ENCODE peak calls at places on chromosome 13, in seven cellular contexts. T, M, H, F, X, L and N are unnamed samples. For H3K4me1, the result is how much of the 10 kb centered on the place peaks cover.

GRCh38 chr13:85503797-85504196 is 295.4 kb downstream of the SLITRK6 start:
- DNase-seq in T (no peak), M (no peak), H (no peak), F (no peak), X (no peak), L (peak), N (no peak)

GRCh38 chr13:41503386-41503785 is 46.0 kb downstream of the RGCC start:
- DNase-seq in T (no peak), M (peak), H (no peak), F (no peak), X (no peak), L (no peak), N (no peak)

GRCh38 chr13:113489549-113490495 is 689 bp downstream of the DCUN1D2 start:
- DNase-seq in T (peak), M (no peak), H (peak), F (peak), X (peak), L (no peak), N (peak)

GRCh38 chr13:85093808-85094207 is 705.4 kb downstream of the SLITRK6 start:
- DNase-seq in T (no peak), M (no peak), H (peak), F (peak), X (no peak), L (no peak), N (peak)

GRCh38 chr13:43331676-43332075 is 308.3 kb downstream of the DNAJC15 start:
- DNase-seq in T (no peak), M (no peak), H (no peak), F (no peak), X (no peak), L (peak), N (no peak)

GRCh38 chr13:90899411-90899810 is 448.1 kb upstream of the MIR17HG start:
- DNase-seq in T (no peak), M (no peak), H (no peak), F (no peak), X (no peak), L (no peak), N (no peak)

GRCh38 chr13:64551755-64552154 is 2678.4 kb downstream of the PCDH9 start:
- DNase-seq in T (no peak), M (no peak), H (peak), F (no peak), X (no peak), L (no peak), N (no peak)

GRCh38 chr13:30520571-30520970 is 54.8 kb upstream of the HMGB1 start:
- DNase-seq in T (no peak), M (no peak), H (no peak), F (no peak), X (no peak), L (no peak), N (no peak)

GRCh38 chr13:86559915-86560314 is 760.7 kb upstream of the SLITRK6 start:
- DNase-seq in T (no peak), M (no peak), H (no peak), F (peak), X (no peak), L (no peak), N (no peak)

GRCh38 chr13:98022210-98022609 is 68.7 kb downstream of the IPO5 start:
- DNase-seq in T (no peak), M (no peak), H (peak), F (peak), X (no peak), L (no peak), N (no peak)

GRCh38 chr13:41621716-41622508 is 164.6 kb downstream of the RGCC start:
- DNase-seq in T (no peak), M (no peak), H (peak), F (peak), X (peak), L (no peak), N (no peak)

GRCh38 chr13:90867336-90867683 is 480.2 kb upstream of the MIR17HG start:
- DNase-seq in T (peak), M (peak), H (peak), F (peak), X (peak), L (peak), N (peak)

GRCh38 chr13:46668302-46668720 is 115.3 kb downstream of the LRCH1 start:
- DNase-seq in T (no peak), M (no peak), H (no peak), F (no peak), X (no peak), L (no peak), N (peak)

GRCh38 chr13:113835461-113836274 is 28.2 kb downstream of the GAS6 start:
- DNase-seq in T (peak), M (no peak), H (peak), F (peak), X (no peak), L (no peak), N (no peak)

GRCh38 chr13:104816716-104817115 is 1718.7 kb downstream of the EFNB2 start:
- DNase-seq in T (no peak), M (no peak), H (peak), F (no peak), X (no peak), L (no peak), N (no peak)

GRCh38 chr13:35832551-35832950 is 298.6 kb downstream of the DCLK1 start:
- DNase-seq in T (no peak), M (no peak), H (peak), F (peak), X (no peak), L (no peak), N (no peak)

GRCh38 chr13:43319617-43320444 is 296.4 kb downstream of the DNAJC15 start:
- DNase-seq in T (no peak), M (no peak), H (no peak), F (peak), X (peak), L (no peak), N (no peak)

GRCh38 chr13:110499621-110500281 is 61.8 kb downstream of the RAB20 start:
- DNase-seq in T (no peak), M (no peak), H (no peak), F (no peak), X (no peak), L (no peak), N (no peak)

GRCh38 chr13:112954488-112955270 is 14.3 kb upstream of the MCF2L start:
- DNase-seq in T (no peak), M (no peak), H (no peak), F (no peak), X (peak), L (no peak), N (no peak)

GRCh38 chr13:104014803-104015645 is 948.8 kb upstream of the SLC10A2 start:
- DNase-seq in T (no peak), M (no peak), H (no peak), F (no peak), X (no peak), L (no peak), N (no peak)

GRCh38 chr13:24927810-24928404 is 163.9 kb downstream of the RNF17 start:
- DNase-seq in T (no peak), M (no peak), H (no peak), F (peak), X (no peak), L (no peak), N (no peak)

GRCh38 chr13:93655132-93655531 is 428.5 kb downstream of the GPC6 start:
- DNase-seq in T (no peak), M (no peak), H (no peak), F (no peak), X (no peak), L (no peak), N (no peak)

GRCh38 chr13:51832471-51833152 is 12.4 kb downstream of the TMEM272 start:
- DNase-seq in T (no peak), M (peak), H (no peak), F (peak), X (no peak), L (no peak), N (peak)

GRCh38 chr13:43572601-43573360 is 214.0 kb downstream of the ENOX1 start:
- DNase-seq in T (no peak), M (no peak), H (peak), F (peak), X (no peak), L (no peak), N (no peak)

GRCh38 chr13:68923995-68924394 is 1183.6 kb upstream of the ATXN8OS start:
- DNase-seq in T (no peak), M (no peak), H (no peak), F (no peak), X (no peak), L (no peak), N (no peak)

GRCh38 chr13:26785845-26786630 is 25.5 kb upstream of the GPR12 start:
- DNase-seq in T (no peak), M (peak), H (peak), F (peak), X (no peak), L (no peak), N (peak)

GRCh38 chr13:103140001-103140671 is 73.9 kb upstream of the SLC10A2 start:
- DNase-seq in T (no peak), M (peak), H (peak), F (peak), X (no peak), L (peak), N (no peak)

GRCh38 chr13:28324181-28324789 is 170.6 kb downstream of the FLT1 start:
- DNase-seq in T (no peak), M (peak), H (peak), F (peak), X (peak), L (peak), N (peak)

GRCh38 chr13:114057131-114058050 is 75.0 kb downstream of the RASA3 start:
- DNase-seq in T (no peak), M (no peak), H (no peak), F (no peak), X (no peak), L (no peak), N (no peak)

GRCh38 chr13:28493740-28494536 is 990 bp downstream of the FLT1 start:
- DNase-seq in T (peak), M (no peak), H (no peak), F (peak), X (no peak), L (no peak), N (peak)

GRCh38 chr13:31105020-31105800 is 56.5 kb downstream of the HSPH1 start:
- DNase-seq in T (no peak), M (no peak), H (no peak), F (peak), X (no peak), L (no peak), N (no peak)

GRCh38 chr13:51988988-51989618 is 22.1 kb downstream of the ATP7B start:
- DNase-seq in T (no peak), M (no peak), H (no peak), F (no peak), X (no peak), L (no peak), N (no peak)

GRCh38 chr13:114226088-114226487 is 8.6 kb upstream of the CDC16 start:
- DNase-seq in T (no peak), M (no peak), H (no peak), F (no peak), X (no peak), L (no peak), N (no peak)

GRCh38 chr13:39684531-39685137 is 29.2 kb downstream of the COG6 start:
- DNase-seq in T (no peak), M (no peak), H (peak), F (peak), X (no peak), L (no peak), N (no peak)

GRCh38 chr13:46032341-46032740 is 20.2 kb downstream of the ZC3H13 start:
- DNase-seq in T (no peak), M (no peak), H (no peak), F (no peak), X (no peak), L (no peak), N (no peak)

GRCh38 chr13:101341464-101341863 is 74.8 kb downstream of the NALCN start:
- DNase-seq in T (no peak), M (no peak), H (no peak), F (no peak), X (no peak), L (no peak), N (no peak)
- H3K27ac ChIP-seq in T (no peak), M (no peak), H (no peak), F (no peak), X (no peak), L (no peak), N (no peak)

GRCh38 chr13:95118541-95119324 is 182.5 kb downstream of the ABCC4 start:
- DNase-seq in T (no peak), M (no peak), H (no peak), F (no peak), X (no peak), L (no peak), N (no peak)
- H3K4me1 ChIP-seq in T (under half), M (under half), H (under half), F (under half), X (under half), L (under half), N (under half)

DNA sequence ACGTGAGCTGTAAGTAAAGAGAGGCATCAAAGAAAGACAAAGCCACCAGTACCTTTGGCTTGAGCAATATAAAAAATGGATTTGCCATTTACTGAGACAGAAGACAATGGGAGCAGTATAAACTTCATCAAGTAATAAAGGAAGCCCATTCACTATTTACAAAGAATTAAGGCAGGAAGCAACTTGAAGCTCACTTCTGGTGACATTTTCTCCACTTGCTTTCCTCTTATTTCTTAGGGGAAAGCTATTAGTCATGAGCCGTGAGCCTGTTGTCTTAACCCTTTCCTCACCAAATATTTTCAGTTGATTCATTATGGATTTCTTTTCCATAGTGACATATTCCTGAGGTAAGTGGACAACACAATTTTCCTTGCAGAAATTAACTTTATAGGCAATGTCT is 156.8 kb downstream of the DNAJC3 start:
- DNase-seq in T (no peak), M (no peak), H (no peak), F (peak), X (no peak), L (no peak), N (no peak)
- H3K27ac ChIP-seq in T (no peak), M (no peak), H (no peak), F (no peak), X (no peak), L (no peak), N (no peak)

DNA sequence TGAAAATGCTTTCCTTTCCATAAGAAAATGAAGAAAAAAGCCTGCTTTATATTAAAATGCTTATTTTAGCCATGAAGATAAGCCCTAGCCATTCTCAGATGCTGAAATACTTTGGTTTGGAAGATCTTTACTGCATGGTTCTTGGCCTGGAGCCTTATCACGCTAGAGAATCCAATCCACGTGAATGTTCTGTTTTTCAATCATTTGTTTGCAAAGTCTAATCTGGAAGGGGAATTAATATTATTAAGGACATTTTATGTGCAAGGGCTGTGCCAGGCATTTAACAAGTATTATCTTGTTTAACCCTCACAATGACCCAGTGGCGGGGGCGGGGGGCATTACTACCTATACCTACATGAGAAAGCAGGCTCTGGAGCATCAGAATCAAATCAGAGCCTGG is 132.0 kb downstream of the DLEU7 start:
- DNase-seq in T (no peak), M (no peak), H (no peak), F (no peak), X (no peak), L (no peak), N (no peak)
- H3K4me1 ChIP-seq in T (under half), M (under half), H (under half), F (under half), X (under half), L (under half), N (under half)

GRCh38 chr13:109154546-109154945 is 525.1 kb downstream of the MYO16 start:
- DNase-seq in T (no peak), M (no peak), H (peak), F (peak), X (no peak), L (no peak), N (no peak)
- H3K27ac ChIP-seq in T (peak), M (no peak), H (no peak), F (no peak), X (no peak), L (no peak), N (no peak)